ENCODE peak calls at places on chromosome 16, in seven cellular contexts. L is kidney, D is GM20000, V is cardiac muscle cell, H is A673, T is GM10248, U is osteocyte. I is an unnamed sample.

GRCh38 chr16:50744911-50745310 is 3.0 kb downstream of the CYLD start:
- DNase-seq in L (no peak), D (no peak), V (no peak), H (no peak), T (no peak), U (no peak), I (no peak)

GRCh38 chr16:17382514-17382913 is 88.2 kb downstream of the XYLT1 start:
- DNase-seq in L (no peak), D (no peak), V (peak; percentile 18), H (no peak), T (no peak), U (no peak), I (no peak)

GRCh38 chr16:27972500-27972899 is 91.0 kb downstream of the GSG1L start:
- DNase-seq in L (no peak), D (peak; percentile 67), V (peak; percentile 42), H (peak; percentile 57), T (peak; percentile 72), U (peak; percentile 6), I (peak; percentile 72)

GRCh38 chr16:65494080-65494479 is 372.2 kb upstream of the CDH11 start:
- DNase-seq in L (no peak), D (no peak), V (no peak), H (peak; percentile 42), T (no peak), U (no peak), I (no peak)

GRCh38 chr16:55663770-55664677 is 8.2 kb downstream of the SLC6A2 start:
- DNase-seq in L (no peak), D (no peak), V (no peak), H (no peak), T (no peak), U (no peak), I (no peak)

GRCh38 chr16:27242868-27243590 is 25.5 kb downstream of the NSMCE1 start:
- DNase-seq in L (peak; percentile 77), D (no peak), V (peak; percentile 61), H (peak; percentile 94), T (no peak), U (no peak), I (no peak)

GRCh38 chr16:72400257-72401078 is 228.5 kb upstream of the PMFBP1 start:
- DNase-seq in L (no peak), D (peak; percentile 50), V (peak; percentile 70), H (peak; percentile 81), T (peak; percentile 48), U (no peak), I (peak; percentile 49)

GRCh38 chr16:88491001-88491559 is 38.0 kb downstream of the ZFPM1 start:
- DNase-seq in L (no peak), D (no peak), V (no peak), H (no peak), T (no peak), U (no peak), I (no peak)

GRCh38 chr16:77789085-77789611 is 784 bp downstream of the VAT1L start:
- DNase-seq in L (no peak), D (no peak), V (peak; percentile 2), H (no peak), T (no peak), U (no peak), I (no peak)

GRCh38 chr16:46811682-46812081 is 19.3 kb downstream of the C16orf87 start:
- DNase-seq in L (no peak), D (no peak), V (no peak), H (no peak), T (no peak), U (no peak), I (no peak)

GRCh38 chr16:68645494-68646388 is 631 bp downstream of the CDH3 start:
- DNase-seq in L (peak; percentile 72), D (no peak), V (peak; percentile 87), H (no peak), T (no peak), U (peak; percentile 84), I (peak; percentile 46)

GRCh38 chr16:30032083-30032819 is 1.2 kb upstream of the TLCD3B start:
- DNase-seq in L (no peak), D (peak; percentile 86), V (peak; percentile 71), H (peak; percentile 85), T (peak; percentile 83), U (no peak), I (peak; percentile 88)

GRCh38 chr16:81553814-81554675 is 109.4 kb downstream of the CMIP start:
- DNase-seq in L (peak; percentile 29), D (no peak), V (no peak), H (no peak), T (no peak), U (no peak), I (no peak)

GRCh38 chr16:81697321-81697885 is 81.7 kb upstream of the PLCG2 start:
- DNase-seq in L (peak; percentile 74), D (peak; percentile 72), V (peak; percentile 65), H (peak; percentile 40), T (peak; percentile 73), U (no peak), I (peak; percentile 80)

GRCh38 chr16:86692476-86692875 is 114.1 kb downstream of the FOXL1 start:
- DNase-seq in L (no peak), D (no peak), V (no peak), H (no peak), T (no peak), U (no peak), I (no peak)

GRCh38 chr16:16101585-16101984 is 121.7 kb downstream of the ABCC6 start:
- DNase-seq in L (no peak), D (no peak), V (no peak), H (no peak), T (no peak), U (no peak), I (no peak)

GRCh38 chr16:14003119-14003570 is 68.0 kb upstream of the MRTFB start:
- DNase-seq in L (peak; percentile 92), D (peak; percentile 13), V (peak; percentile 51), H (peak; percentile 87), T (no peak), U (peak; percentile 91), I (peak; percentile 41)

GRCh38 chr16:60203525-60204124 is 1469.5 kb upstream of the GOT2 start:
- DNase-seq in L (no peak), D (no peak), V (peak; percentile 28), H (peak; percentile 22), T (no peak), U (no peak), I (no peak)
- TF ChIP-seq CTCF in L (peak; percentile 18), D (no peak), V (no peak), H (peak; percentile 52), T (no peak), U (peak; percentile 80), I (no peak)

GRCh38 chr16:79993810-79994209 is 393.3 kb upstream of the MAF start:
- DNase-seq in L (no peak), D (no peak), V (no peak), H (no peak), T (no peak), U (no peak), I (no peak)

GRCh38 chr16:79998143-79998542 is 397.6 kb upstream of the MAF start:
- DNase-seq in L (no peak), D (no peak), V (no peak), H (no peak), T (no peak), U (no peak), I (no peak)

GRCh38 chr16:79995315-79995714 is 394.8 kb upstream of the MAF start:
- DNase-seq in L (no peak), D (no peak), V (no peak), H (no peak), T (no peak), U (no peak), I (no peak)

GRCh38 chr16:79994413-79994812 is 393.9 kb upstream of the MAF start:
- DNase-seq in L (no peak), D (no peak), V (no peak), H (no peak), T (no peak), U (no peak), I (no peak)

GRCh38 chr16:79997257-79997656 is 396.7 kb upstream of the MAF start:
- DNase-seq in L (no peak), D (no peak), V (peak; percentile 32), H (peak; percentile 30), T (no peak), U (no peak), I (no peak)
- TF ChIP-seq CTCF in L (peak; percentile 25), D (no peak), V (peak; percentile 26), H (peak; percentile 54), T (peak; percentile 8), U (peak; percentile 57), I (no peak)

GRCh38 chr16:74064120-74064735 is 232.4 kb upstream of the PSMD7 start:
- DNase-seq in L (no peak), D (no peak), V (no peak), H (peak; percentile 39), T (no peak), U (no peak), I (no peak)
- TF ChIP-seq CTCF in L (no peak), D (no peak), V (no peak), H (peak; percentile 28), T (no peak), U (no peak), I (no peak)

GRCh38 chr16:2005646-2006045 is 4.0 kb downstream of the ZNF598 start:
- DNase-seq in L (peak; percentile 72), D (no peak), V (no peak), H (peak; percentile 80), T (no peak), U (no peak), I (no peak)
- TF ChIP-seq CTCF in L (no peak), D (no peak), V (no peak), H (peak; percentile 71), T (no peak), U (no peak), I (peak; percentile 8)

DNA sequence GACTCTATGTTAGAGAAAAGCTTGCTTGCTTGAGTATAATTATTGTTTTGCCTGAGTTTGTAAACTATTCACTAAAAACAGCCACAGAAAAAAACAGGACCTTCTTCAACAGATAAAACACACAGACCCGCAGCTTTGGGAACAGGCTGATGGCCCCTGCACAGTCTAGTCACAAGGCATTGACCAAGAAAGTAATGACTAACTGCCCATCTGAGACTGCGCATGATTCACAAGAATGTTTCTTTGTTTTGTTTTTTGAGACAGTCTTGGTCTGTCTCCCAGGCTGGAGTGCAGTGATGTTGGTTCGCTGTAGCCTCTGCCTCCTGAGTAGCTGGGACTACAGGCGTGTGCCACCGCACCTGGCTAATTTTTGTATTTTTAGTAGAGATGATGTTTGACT is 2.8 kb upstream of the ZKSCAN2 start:
- DNase-seq in L (no peak), D (no peak), V (no peak), H (no peak), T (no peak), U (no peak), I (no peak)
- TF ChIP-seq CTCF in L (no peak), D (no peak), V (no peak), H (no peak), T (no peak), U (no peak), I (no peak)

DNA sequence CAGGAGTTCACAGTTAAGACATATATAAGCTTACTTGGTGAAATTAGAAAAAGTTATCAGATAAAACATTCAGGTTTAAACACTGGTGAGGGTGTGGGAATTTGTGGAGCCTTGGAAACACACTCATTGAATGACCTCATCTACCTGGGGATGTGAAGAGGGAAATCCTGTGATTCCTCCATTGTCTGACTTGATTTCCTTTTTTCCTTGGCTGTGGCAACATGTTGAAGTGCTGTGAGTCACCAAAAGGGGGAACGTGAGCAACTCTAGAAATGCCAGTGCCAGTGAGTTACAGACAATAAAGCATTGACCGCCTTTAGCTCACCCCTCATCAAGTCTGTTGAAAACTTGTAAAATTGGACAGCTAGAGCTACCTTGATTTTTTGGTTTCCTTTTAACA is 1.8 kb downstream of the HMOX2 start:
- DNase-seq in L (no peak), D (no peak), V (no peak), H (no peak), T (no peak), U (no peak), I (no peak)
- TF ChIP-seq CTCF in L (no peak), D (no peak), V (peak; percentile 47), H (peak; percentile 30), T (no peak), U (peak; percentile 33), I (no peak)

GRCh38 chr16:20944861-20945390 is 44.4 kb downstream of the LYRM1 start:
- DNase-seq in L (no peak), D (no peak), V (no peak), H (peak; percentile 36), T (no peak), U (no peak), I (no peak)
- TF ChIP-seq CTCF in L (peak; percentile 15), D (no peak), V (no peak), H (peak; percentile 27), T (peak; percentile 8), U (peak; percentile 31), I (no peak)

I was measured in GM13976.